ENCODE peak calls at places on chromosomes 7 and 10, in ten cellular contexts. L is stimulated activated CD8-positive, alpha-beta memory T cell treated with anti-CD3 and anti-CD28 coated beads, Interleukin-2, amount 100 ng/mL, for 48 hours; D is NB4; P is fibroblast of mammary gland; N is activated CD8-positive, alpha-beta memory T cell treated with anti-CD3 and anti-CD28 coated beads for 24 hours; O is SJSA1; B is activated CD4-positive, alpha-beta T cell treated with anti-CD3 and anti-CD28 coated beads for 24 hours; K is NCI-H1694; H is GM13977; R is COR-L47. J is an unnamed sample.

GRCh38 chr10:23157691-23158369 is 34.3 kb upstream of the PTF1A start:
- DNase-seq in L (no peak), D (peak; percentile 48), P (peak; percentile 57), N (no peak), O (peak; percentile 23), B (no peak), K (peak; percentile 29), H (peak; percentile 64), R (peak; percentile 0), J (no peak)

GRCh38 chr10:74900297-74900696 is 73.9 kb downstream of the KAT6B start:
- DNase-seq in L (no peak), D (no peak), P (no peak), N (peak; percentile 66), O (no peak), B (no peak), K (no peak), H (peak; percentile 27), R (no peak), J (no peak)

GRCh38 chr7:17095951-17096350 is 202.5 kb upstream of the AHR start:
- DNase-seq in L (no peak), D (no peak), P (no peak), N (no peak), O (no peak), B (no peak), K (no peak), H (no peak), R (no peak), J (no peak)

GRCh38 chr7:71484381-71484780 is 352.4 kb downstream of the GALNT17 start:
- DNase-seq in L (no peak), D (no peak), P (peak; percentile 73), N (no peak), O (no peak), B (no peak), K (no peak), H (no peak), R (no peak), J (no peak)

GRCh38 chr7:23893172-23893941 is 183.3 kb downstream of the STK31 start:
- DNase-seq in L (no peak), D (no peak), P (peak; percentile 2), N (no peak), O (no peak), B (no peak), K (no peak), H (no peak), R (no peak), J (no peak)

GRCh38 chr7:1380211-1380815 is 79.0 kb downstream of the MICALL2 start:
- DNase-seq in L (no peak), D (no peak), P (no peak), N (no peak), O (no peak), B (no peak), K (no peak), H (no peak), R (no peak), J (no peak)

GRCh38 chr10:130243015-130243414 is 106.8 kb downstream of the GLRX3 start:
- DNase-seq in L (no peak), D (peak; percentile 87), P (no peak), N (no peak), O (no peak), B (no peak), K (no peak), H (no peak), R (no peak), J (no peak)

GRCh38 chr7:17207220-17207619 is 91.2 kb upstream of the AHR start:
- DNase-seq in L (no peak), D (no peak), P (no peak), N (no peak), O (no peak), B (no peak), K (no peak), H (no peak), R (no peak), J (no peak)

GRCh38 chr10:71881956-71882355 is 30.9 kb upstream of the PSAP start:
- DNase-seq in L (no peak), D (no peak), P (no peak), N (no peak), O (no peak), B (no peak), K (no peak), H (no peak), R (no peak), J (no peak)

GRCh38 chr7:8597565-8597964 is 164.2 kb downstream of the NXPH1 start:
- DNase-seq in L (no peak), D (no peak), P (no peak), N (no peak), O (no peak), B (no peak), K (no peak), H (no peak), R (peak; percentile 65), J (no peak)

GRCh38 chr7:81327873-81328272 is 409.0 kb upstream of the SEMA3C start:
- DNase-seq in L (no peak), D (no peak), P (no peak), N (no peak), O (no peak), B (no peak), K (no peak), H (no peak), R (no peak), J (no peak)

GRCh38 chr10:65570143-65571010 is 1355.5 kb upstream of the LRRTM3 start:
- DNase-seq in L (no peak), D (peak; percentile 87), P (peak; percentile 15), N (no peak), O (peak; percentile 43), B (no peak), K (no peak), H (no peak), R (peak; percentile 24), J (no peak)

GRCh38 chr10:124436191-124436638 is 13.6 kb downstream of the NKX1-2 start:
- DNase-seq in L (no peak), D (peak; percentile 60), P (no peak), N (no peak), O (peak; percentile 75), B (no peak), K (no peak), H (no peak), R (no peak), J (no peak)

GRCh38 chr7:14510268-14510667 is 392.3 kb downstream of the DGKB start:
- DNase-seq in L (no peak), D (no peak), P (no peak), N (no peak), O (no peak), B (no peak), K (no peak), H (no peak), R (no peak), J (no peak)

GRCh38 chr7:106957766-106958165 is 86.7 kb upstream of the PRKAR2B start:
- DNase-seq in L (no peak), D (peak; percentile 46), P (no peak), N (no peak), O (no peak), B (no peak), K (no peak), H (no peak), R (no peak), J (no peak)

GRCh38 chr7:136883046-136883445 is 14.6 kb downstream of the CHRM2 start:
- DNase-seq in L (no peak), D (no peak), P (no peak), N (no peak), O (no peak), B (no peak), K (no peak), H (no peak), R (no peak), J (no peak)

GRCh38 chr10:127577376-127577775 is 28.3 kb downstream of the NPS start:
- DNase-seq in L (no peak), D (peak; percentile 7), P (peak; percentile 19), N (no peak), O (no peak), B (no peak), K (peak; percentile 10), H (no peak), R (no peak), J (peak; percentile 12)

GRCh38 chr10:79293841-79294705 is 53.2 kb upstream of the PPIF start:
- DNase-seq in L (no peak), D (peak; percentile 92), P (peak; percentile 67), N (no peak), O (no peak), B (no peak), K (no peak), H (no peak), R (no peak), J (no peak)

GRCh38 chr7:73667344-73668102 is at the start of gene VPS37D:
- DNase-seq in L (peak; percentile 90), D (peak; percentile 93), P (peak; percentile 74), N (peak; percentile 99), O (peak; percentile 87), B (peak; percentile 88), K (peak; percentile 80), H (peak; percentile 99), R (peak; percentile 79), J (peak; percentile 5)

GRCh38 chr10:88810196-88810961 is 7.8 kb downstream of the LIPM start:
- DNase-seq in L (no peak), D (peak; percentile 68), P (peak; percentile 78), N (no peak), O (peak; percentile 21), B (no peak), K (peak; percentile 51), H (peak; percentile 27), R (peak; percentile 54), J (no peak)

GRCh38 chr10:16828731-16829175 is 11.5 kb upstream of the RSU1 start:
- DNase-seq in L (no peak), D (no peak), P (peak; percentile 94), N (no peak), O (peak; percentile 65), B (no peak), K (no peak), H (no peak), R (no peak), J (no peak)

GRCh38 chr10:80187465-80188409 is 17.6 kb downstream of the ANXA11 start:
- DNase-seq in L (no peak), D (peak; percentile 99), P (no peak), N (peak; percentile 78), O (no peak), B (no peak), K (no peak), H (no peak), R (peak; percentile 59), J (no peak)

J was measured in NCI-H446 treated with DMSO at 0.1 percent for 48 hours.